ENCODE peak calls at places on chromosomes 2 and 18, in nine cellular contexts. One of them, this sample, is unnamed.

GRCh38 chr2:239393401-239393940 is 7.3 kb downstream of the HDAC4 start:
- DNase-seq in naive thymus-derived CD4-positive, alpha-beta T cell: no peak
- DNase-seq in mammary epithelial cell: no peak
- DNase-seq in fibroblast of lung: peak; percentile 46
- DNase-seq in K562: no peak
- DNase-seq in lower lobe of right lung: peak; percentile 52
- DNase-seq in thoracic aorta: no peak
- DNase-seq in BJ: no peak
- DNase-seq in adipocyte: no peak
- DNase-seq in this sample: peak; percentile 25

GRCh38 chr18:48741866-48742265 is 203.0 kb downstream of the CTIF start:
- DNase-seq in naive thymus-derived CD4-positive, alpha-beta T cell: no peak
- DNase-seq in mammary epithelial cell: no peak
- DNase-seq in fibroblast of lung: no peak
- DNase-seq in K562: no peak
- DNase-seq in lower lobe of right lung: no peak
- DNase-seq in thoracic aorta: no peak
- DNase-seq in BJ: no peak
- DNase-seq in adipocyte: no peak
- DNase-seq in this sample: no peak

GRCh38 chr2:39027427-39027826 is 93.4 kb downstream of the SOS1 start:
- DNase-seq in naive thymus-derived CD4-positive, alpha-beta T cell: no peak
- DNase-seq in mammary epithelial cell: no peak
- DNase-seq in fibroblast of lung: no peak
- DNase-seq in K562: no peak
- DNase-seq in lower lobe of right lung: no peak
- DNase-seq in thoracic aorta: no peak
- DNase-seq in BJ: no peak
- DNase-seq in adipocyte: no peak
- DNase-seq in this sample: no peak

GRCh38 chr2:189153608-189154007 is 26.0 kb downstream of the COL5A2 start:
- DNase-seq in naive thymus-derived CD4-positive, alpha-beta T cell: no peak
- DNase-seq in mammary epithelial cell: no peak
- DNase-seq in fibroblast of lung: peak; percentile 99
- DNase-seq in K562: no peak
- DNase-seq in lower lobe of right lung: no peak
- DNase-seq in thoracic aorta: no peak
- DNase-seq in BJ: no peak
- DNase-seq in adipocyte: peak; percentile 56
- DNase-seq in this sample: peak; percentile 12

GRCh38 chr2:25528173-25528572 is 145.2 kb downstream of the DTNB start:
- DNase-seq in naive thymus-derived CD4-positive, alpha-beta T cell: no peak
- DNase-seq in mammary epithelial cell: peak; percentile 75
- DNase-seq in fibroblast of lung: peak; percentile 57
- DNase-seq in K562: no peak
- DNase-seq in lower lobe of right lung: no peak
- DNase-seq in thoracic aorta: no peak
- DNase-seq in BJ: peak; percentile 32
- DNase-seq in adipocyte: peak; percentile 74
- DNase-seq in this sample: no peak

GRCh38 chr2:172836386-172837200 is 100.9 kb downstream of the RAPGEF4 start:
- DNase-seq in naive thymus-derived CD4-positive, alpha-beta T cell: no peak
- DNase-seq in mammary epithelial cell: peak; percentile 96
- DNase-seq in fibroblast of lung: no peak
- DNase-seq in K562: no peak
- DNase-seq in lower lobe of right lung: no peak
- DNase-seq in thoracic aorta: no peak
- DNase-seq in BJ: peak; percentile 17
- DNase-seq in adipocyte: peak; percentile 15
- DNase-seq in this sample: no peak

GRCh38 chr2:217316743-217317142 is 456.9 kb upstream of the TNP1 start:
- DNase-seq in naive thymus-derived CD4-positive, alpha-beta T cell: no peak
- DNase-seq in mammary epithelial cell: no peak
- DNase-seq in fibroblast of lung: peak; percentile 23
- DNase-seq in K562: no peak
- DNase-seq in lower lobe of right lung: no peak
- DNase-seq in thoracic aorta: no peak
- DNase-seq in BJ: no peak
- DNase-seq in adipocyte: peak; percentile 42
- DNase-seq in this sample: no peak

GRCh38 chr18:25832008-25832604 is 258.3 kb downstream of the SS18 start:
- DNase-seq in naive thymus-derived CD4-positive, alpha-beta T cell: no peak
- DNase-seq in mammary epithelial cell: peak; percentile 33
- DNase-seq in fibroblast of lung: peak; percentile 73
- DNase-seq in K562: peak; percentile 67
- DNase-seq in lower lobe of right lung: peak; percentile 58
- DNase-seq in thoracic aorta: no peak
- DNase-seq in BJ: no peak
- DNase-seq in adipocyte: peak; percentile 81
- DNase-seq in this sample: peak; percentile 58

GRCh38 chr2:197209742-197210408 is 100.7 kb downstream of the ANKRD44 start:
- DNase-seq in naive thymus-derived CD4-positive, alpha-beta T cell: no peak
- DNase-seq in mammary epithelial cell: peak; percentile 35
- DNase-seq in fibroblast of lung: no peak
- DNase-seq in K562: peak; percentile 12
- DNase-seq in lower lobe of right lung: peak; percentile 59
- DNase-seq in thoracic aorta: no peak
- DNase-seq in BJ: no peak
- DNase-seq in adipocyte: no peak
- DNase-seq in this sample: no peak

GRCh38 chr2:197207608-197208007 is 103.0 kb downstream of the ANKRD44 start:
- DNase-seq in naive thymus-derived CD4-positive, alpha-beta T cell: no peak
- DNase-seq in mammary epithelial cell: no peak
- DNase-seq in fibroblast of lung: no peak
- DNase-seq in K562: no peak
- DNase-seq in lower lobe of right lung: no peak
- DNase-seq in thoracic aorta: no peak
- DNase-seq in BJ: no peak
- DNase-seq in adipocyte: no peak
- DNase-seq in this sample: no peak

GRCh38 chr2:197208029-197208428 is 102.6 kb downstream of the ANKRD44 start:
- DNase-seq in naive thymus-derived CD4-positive, alpha-beta T cell: no peak
- DNase-seq in mammary epithelial cell: no peak
- DNase-seq in fibroblast of lung: no peak
- DNase-seq in K562: no peak
- DNase-seq in lower lobe of right lung: no peak
- DNase-seq in thoracic aorta: no peak
- DNase-seq in BJ: no peak
- DNase-seq in adipocyte: no peak
- DNase-seq in this sample: no peak

GRCh38 chr2:197209274-197209673 is 101.3 kb downstream of the ANKRD44 start:
- DNase-seq in naive thymus-derived CD4-positive, alpha-beta T cell: peak; percentile 36
- DNase-seq in mammary epithelial cell: no peak
- DNase-seq in fibroblast of lung: no peak
- DNase-seq in K562: no peak
- DNase-seq in lower lobe of right lung: no peak
- DNase-seq in thoracic aorta: no peak
- DNase-seq in BJ: no peak
- DNase-seq in adipocyte: no peak
- DNase-seq in this sample: no peak

GRCh38 chr2:197208841-197209240 is 101.7 kb downstream of the ANKRD44 start:
- DNase-seq in naive thymus-derived CD4-positive, alpha-beta T cell: peak; percentile 33
- DNase-seq in mammary epithelial cell: peak; percentile 34
- DNase-seq in fibroblast of lung: no peak
- DNase-seq in K562: no peak
- DNase-seq in lower lobe of right lung: no peak
- DNase-seq in thoracic aorta: no peak
- DNase-seq in BJ: no peak
- DNase-seq in adipocyte: peak; percentile 31
- DNase-seq in this sample: no peak
- H3K4me3 ChIP-seq in naive thymus-derived CD4-positive, alpha-beta T cell: no peak overlapping the region
- H3K4me3 ChIP-seq in mammary epithelial cell: no peak overlapping the region
- H3K4me3 ChIP-seq in fibroblast of lung: no peak overlapping the region
- H3K4me3 ChIP-seq in K562: no peak overlapping the region
- H3K4me3 ChIP-seq in lower lobe of right lung: no peak overlapping the region
- H3K4me3 ChIP-seq in thoracic aorta: no peak overlapping the region
- H3K4me3 ChIP-seq in BJ: no peak overlapping the region
- H3K4me3 ChIP-seq in adipocyte: no peak overlapping the region
- H3K4me3 ChIP-seq in this sample: no peak overlapping the region

GRCh38 chr2:96119981-96120720 is 3.8 kb upstream of the ADRA2B start:
- DNase-seq in naive thymus-derived CD4-positive, alpha-beta T cell: no peak
- DNase-seq in mammary epithelial cell: no peak
- DNase-seq in fibroblast of lung: no peak
- DNase-seq in K562: no peak
- DNase-seq in lower lobe of right lung: no peak
- DNase-seq in thoracic aorta: no peak
- DNase-seq in BJ: no peak
- DNase-seq in adipocyte: no peak
- DNase-seq in this sample: no peak
- H3K27me3 ChIP-seq in naive thymus-derived CD4-positive, alpha-beta T cell: no peaks in the 10 kb centered on the region
- H3K27me3 ChIP-seq in mammary epithelial cell: no peaks in the 10 kb centered on the region
- H3K27me3 ChIP-seq in fibroblast of lung: peaks cover 35% of the 10 kb centered on the region
- H3K27me3 ChIP-seq in K562: peaks cover 25% of the 10 kb centered on the region
- H3K27me3 ChIP-seq in lower lobe of right lung: peaks cover 36% of the 10 kb centered on the region
- H3K27me3 ChIP-seq in thoracic aorta: no peaks in the 10 kb centered on the region
- H3K27me3 ChIP-seq in BJ: peaks cover 41% of the 10 kb centered on the region
- H3K27me3 ChIP-seq in adipocyte: peaks cover 73% of the 10 kb centered on the region
- H3K27me3 ChIP-seq in this sample: no peaks in the 10 kb centered on the region

GRCh38 chr2:241351640-241352031 is 4.4 kb upstream of the FARP2 start:
- DNase-seq in naive thymus-derived CD4-positive, alpha-beta T cell: no peak
- DNase-seq in mammary epithelial cell: no peak
- DNase-seq in fibroblast of lung: no peak
- DNase-seq in K562: no peak
- DNase-seq in lower lobe of right lung: no peak
- DNase-seq in thoracic aorta: no peak
- DNase-seq in BJ: no peak
- DNase-seq in adipocyte: no peak
- DNase-seq in this sample: no peak

GRCh38 chr2:241352227-241352626 is 3.9 kb upstream of the FARP2 start:
- DNase-seq in naive thymus-derived CD4-positive, alpha-beta T cell: no peak
- DNase-seq in mammary epithelial cell: no peak
- DNase-seq in fibroblast of lung: no peak
- DNase-seq in K562: no peak
- DNase-seq in lower lobe of right lung: no peak
- DNase-seq in thoracic aorta: no peak
- DNase-seq in BJ: no peak
- DNase-seq in adipocyte: no peak
- DNase-seq in this sample: no peak

GRCh38 chr2:241349941-241350340 is 6.1 kb upstream of the FARP2 start:
- DNase-seq in naive thymus-derived CD4-positive, alpha-beta T cell: no peak
- DNase-seq in mammary epithelial cell: no peak
- DNase-seq in fibroblast of lung: no peak
- DNase-seq in K562: no peak
- DNase-seq in lower lobe of right lung: no peak
- DNase-seq in thoracic aorta: no peak
- DNase-seq in BJ: no peak
- DNase-seq in adipocyte: no peak
- DNase-seq in this sample: no peak

GRCh38 chr2:241350878-241351639 is 5.0 kb upstream of the FARP2 start:
- DNase-seq in naive thymus-derived CD4-positive, alpha-beta T cell: no peak
- DNase-seq in mammary epithelial cell: no peak
- DNase-seq in fibroblast of lung: no peak
- DNase-seq in K562: no peak
- DNase-seq in lower lobe of right lung: no peak
- DNase-seq in thoracic aorta: no peak
- DNase-seq in BJ: no peak
- DNase-seq in adipocyte: no peak
- DNase-seq in this sample: no peak

DNA sequence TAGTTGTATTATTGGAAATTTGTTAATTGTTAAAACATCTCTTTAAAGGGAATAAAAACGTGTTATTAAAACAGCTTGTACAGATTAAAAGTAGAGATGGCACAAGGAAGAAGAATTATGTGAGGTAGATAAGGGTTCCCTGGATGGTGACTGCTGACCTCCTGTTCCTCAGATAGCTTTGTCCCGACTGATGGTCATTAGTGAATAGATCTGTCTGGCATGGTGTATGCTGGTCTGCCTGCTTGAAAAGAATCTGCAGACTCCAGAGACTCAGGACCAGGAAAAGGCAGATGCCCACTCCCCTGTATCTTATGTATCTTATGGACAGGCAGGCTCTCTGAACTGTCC is 5.6 kb upstream of the FARP2 start:
- DNase-seq in naive thymus-derived CD4-positive, alpha-beta T cell: no peak
- DNase-seq in mammary epithelial cell: no peak
- DNase-seq in fibroblast of lung: no peak
- DNase-seq in K562: no peak
- DNase-seq in lower lobe of right lung: no peak
- DNase-seq in thoracic aorta: no peak
- DNase-seq in BJ: no peak
- DNase-seq in adipocyte: no peak
- DNase-seq in this sample: no peak
- H3K36me3 ChIP-seq in naive thymus-derived CD4-positive, alpha-beta T cell: peaks cover 72% of the 10 kb centered on the region
- H3K36me3 ChIP-seq in mammary epithelial cell: peaks cover 57% of the 10 kb centered on the region
- H3K36me3 ChIP-seq in fibroblast of lung: peaks cover 16% of the 10 kb centered on the region
- H3K36me3 ChIP-seq in K562: peaks cover 86% of the 10 kb centered on the region
- H3K36me3 ChIP-seq in lower lobe of right lung: peaks cover 91% of the 10 kb centered on the region
- H3K36me3 ChIP-seq in thoracic aorta: peaks cover 52% of the 10 kb centered on the region
- H3K36me3 ChIP-seq in BJ: peaks cover 33% of the 10 kb centered on the region
- H3K36me3 ChIP-seq in adipocyte: peaks cover 96% of the 10 kb centered on the region
- H3K36me3 ChIP-seq in this sample: peaks cover 89% of the 10 kb centered on the region

GRCh38 chr2:108988796-108989713 is at the start of gene EDAR:
- DNase-seq in naive thymus-derived CD4-positive, alpha-beta T cell: peak; percentile 63
- DNase-seq in mammary epithelial cell: peak; percentile 70
- DNase-seq in fibroblast of lung: peak; percentile 15
- DNase-seq in K562: no peak
- DNase-seq in lower lobe of right lung: no peak
- DNase-seq in thoracic aorta: no peak
- DNase-seq in BJ: no peak
- DNase-seq in adipocyte: peak; percentile 17
- DNase-seq in this sample: no peak
- H3K4me3 ChIP-seq in naive thymus-derived CD4-positive, alpha-beta T cell: peak within 1 kb of the TSS; percentile 80
- H3K4me3 ChIP-seq in mammary epithelial cell: peak within 1 kb of the TSS; percentile 39
- H3K4me3 ChIP-seq in fibroblast of lung: no peak within 1 kb of the TSS
- H3K4me3 ChIP-seq in K562: no peak within 1 kb of the TSS
- H3K4me3 ChIP-seq in lower lobe of right lung: peak within 1 kb of the TSS; percentile 23
- H3K4me3 ChIP-seq in thoracic aorta: no peak within 1 kb of the TSS
- H3K4me3 ChIP-seq in BJ: no peak within 1 kb of the TSS
- H3K4me3 ChIP-seq in adipocyte: no peak within 1 kb of the TSS
- H3K4me3 ChIP-seq in this sample: no peak within 1 kb of the TSS

DNA sequence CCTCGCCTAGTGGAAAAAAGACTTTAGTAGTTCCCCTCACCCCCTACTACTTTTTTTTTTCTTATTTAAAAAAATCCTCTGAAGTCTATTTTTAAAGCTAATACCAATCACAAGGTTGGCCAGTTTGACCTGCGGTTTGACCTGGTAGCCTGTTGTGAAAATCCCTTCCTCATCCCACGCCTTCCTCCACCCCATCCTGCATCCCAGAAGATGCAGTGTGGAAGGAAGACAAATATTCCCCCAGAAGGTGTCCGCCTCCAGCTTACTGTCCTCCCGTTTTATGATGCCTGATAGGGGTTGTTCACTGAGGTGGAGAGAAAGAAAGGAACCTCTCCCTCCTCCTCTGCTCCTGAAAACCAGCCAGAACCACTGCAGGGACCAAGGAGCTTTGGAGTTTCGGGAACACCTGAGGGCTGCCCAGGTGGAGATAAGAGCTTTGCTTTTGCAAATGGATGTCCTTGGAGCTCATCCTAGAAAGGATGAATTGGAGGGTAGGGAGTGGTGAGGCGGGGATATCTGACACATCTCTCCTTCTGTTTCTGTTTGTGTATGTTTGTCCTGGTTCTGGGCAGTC is 909 bp downstream of the ATP6V1C2 start:
- DNase-seq in naive thymus-derived CD4-positive, alpha-beta T cell: no peak
- DNase-seq in mammary epithelial cell: no peak
- DNase-seq in fibroblast of lung: no peak
- DNase-seq in K562: peak; percentile 10
- DNase-seq in lower lobe of right lung: no peak
- DNase-seq in thoracic aorta: no peak
- DNase-seq in BJ: no peak
- DNase-seq in adipocyte: no peak
- DNase-seq in this sample: no peak
- H3K27me3 ChIP-seq in naive thymus-derived CD4-positive, alpha-beta T cell: peaks cover 9% of the 10 kb centered on the region
- H3K27me3 ChIP-seq in mammary epithelial cell: peaks cover 27% of the 10 kb centered on the region
- H3K27me3 ChIP-seq in fibroblast of lung: peaks cover 31% of the 10 kb centered on the region
- H3K27me3 ChIP-seq in K562: peaks cover 52% of the 10 kb centered on the region
- H3K27me3 ChIP-seq in lower lobe of right lung: peaks cover 64% of the 10 kb centered on the region
- H3K27me3 ChIP-seq in thoracic aorta: no peaks in the 10 kb centered on the region
- H3K27me3 ChIP-seq in BJ: peaks cover 35% of the 10 kb centered on the region
- H3K27me3 ChIP-seq in adipocyte: peaks cover 54% of the 10 kb centered on the region
- H3K27me3 ChIP-seq in this sample: peaks cover 36% of the 10 kb centered on the region